ENCODE peak calls at places on chromosomes 3 and 15, in four cellular contexts. One of them, this sample, is unnamed. For H3K4me1, the result is how much of the 10 kb centered on the place peaks cover.

GRCh38 chr3:34301313-34301712 is 502.9 kb downstream of the PDCD6IP start:
- DNase-seq in cardiac muscle cell: no peak
- DNase-seq in endodermal cell: no peak
- DNase-seq in left lung: no peak
- DNase-seq in this sample: no peak

GRCh38 chr3:11195721-11196332 is 41.5 kb downstream of the HRH1 start:
- DNase-seq in left lung: no peak
- DNase-seq in cardiac muscle cell: peak
- DNase-seq in endodermal cell: peak
- DNase-seq in this sample: no peak

GRCh38 chr3:151504606-151505005 is 43.7 kb upstream of the IGSF10 start:
- DNase-seq in cardiac muscle cell: peak
- DNase-seq in left lung: no peak
- DNase-seq in endodermal cell: no peak
- DNase-seq in this sample: no peak

GRCh38 chr15:69224383-69224782 is 63.9 kb downstream of the GLCE start:
- DNase-seq in endodermal cell: no peak
- DNase-seq in cardiac muscle cell: peak
- DNase-seq in left lung: no peak
- DNase-seq in this sample: no peak

GRCh38 chr3:151871639-151872468 is 1.6 kb upstream of the SUCNR1 start:
- DNase-seq in left lung: no peak
- DNase-seq in endodermal cell: no peak
- DNase-seq in cardiac muscle cell: peak
- DNase-seq in this sample: no peak

GRCh38 chr15:100972975-100973350 is 53.8 kb downstream of the LRRK1 start:
- DNase-seq in cardiac muscle cell: peak
- DNase-seq in endodermal cell: peak
- DNase-seq in left lung: no peak
- DNase-seq in this sample: no peak

GRCh38 chr3:112046599-112046998 is 12.1 kb downstream of the TMPRSS7 start:
- DNase-seq in cardiac muscle cell: no peak
- DNase-seq in left lung: no peak
- DNase-seq in endodermal cell: no peak
- DNase-seq in this sample: no peak

GRCh38 chr3:117045143-117045542 is 335.6 kb downstream of the TUSC7 start:
- DNase-seq in left lung: no peak
- DNase-seq in endodermal cell: peak
- DNase-seq in cardiac muscle cell: no peak
- DNase-seq in this sample: peak

GRCh38 chr3:188782725-188783124 is 389.0 kb upstream of the TPRG1 start:
- DNase-seq in left lung: no peak
- DNase-seq in cardiac muscle cell: no peak
- DNase-seq in endodermal cell: no peak
- DNase-seq in this sample: no peak

GRCh38 chr3:27553868-27554540 is 69.8 kb upstream of the SLC4A7 start:
- DNase-seq in endodermal cell: no peak
- DNase-seq in cardiac muscle cell: no peak
- DNase-seq in left lung: no peak
- DNase-seq in this sample: no peak

GRCh38 chr3:36257117-36257516 is 123.2 kb upstream of the STAC start:
- DNase-seq in cardiac muscle cell: no peak
- DNase-seq in endodermal cell: no peak
- DNase-seq in left lung: no peak
- DNase-seq in this sample: no peak

GRCh38 chr3:47404955-47405790 is 24.4 kb downstream of the PTPN23 start:
- DNase-seq in left lung: no peak
- DNase-seq in endodermal cell: no peak
- DNase-seq in cardiac muscle cell: peak
- DNase-seq in this sample: no peak

GRCh38 chr15:75904241-75904631 is 558 bp downstream of the FBXO22 start:
- DNase-seq in left lung: peak
- DNase-seq in cardiac muscle cell: peak
- DNase-seq in endodermal cell: peak
- DNase-seq in this sample: peak

GRCh38 chr15:41661529-41662225 is 1.5 kb downstream of the MGA start:
- DNase-seq in endodermal cell: peak
- DNase-seq in left lung: peak
- DNase-seq in cardiac muscle cell: peak
- DNase-seq in this sample: peak

GRCh38 chr3:124034016-124034808 is 42.3 kb upstream of the ROPN1 start:
- DNase-seq in cardiac muscle cell: peak
- DNase-seq in endodermal cell: peak
- DNase-seq in left lung: no peak
- DNase-seq in this sample: peak

GRCh38 chr15:62904511-62904910 is 138.0 kb upstream of the TPM1 start:
- DNase-seq in endodermal cell: no peak
- DNase-seq in left lung: no peak
- DNase-seq in cardiac muscle cell: no peak
- DNase-seq in this sample: no peak

GRCh38 chr3:174822320-174822719 is 36.8 kb upstream of the NAALADL2 start:
- DNase-seq in cardiac muscle cell: peak
- DNase-seq in left lung: no peak
- DNase-seq in endodermal cell: no peak
- DNase-seq in this sample: no peak

GRCh38 chr3:132661120-132661519 is 991 bp downstream of the UBA5 start:
- DNase-seq in cardiac muscle cell: no peak
- DNase-seq in endodermal cell: no peak
- DNase-seq in left lung: no peak
- DNase-seq in this sample: no peak

GRCh38 chr3:9026320-9027040 is 63.2 kb upstream of the RAD18 start:
- DNase-seq in left lung: no peak
- DNase-seq in cardiac muscle cell: no peak
- DNase-seq in endodermal cell: no peak
- DNase-seq in this sample: no peak

GRCh38 chr3:100210777-100211145 is 50.0 kb upstream of the TBC1D23 start:
- DNase-seq in cardiac muscle cell: peak
- DNase-seq in endodermal cell: no peak
- DNase-seq in left lung: no peak
- DNase-seq in this sample: no peak

GRCh38 chr15:57727031-57727430 is 20.5 kb downstream of the POLR2M start:
- DNase-seq in cardiac muscle cell: no peak
- DNase-seq in left lung: no peak
- DNase-seq in endodermal cell: no peak
- DNase-seq in this sample: no peak

GRCh38 chr15:101020945-101021344 is 101.8 kb downstream of the LRRK1 start:
- DNase-seq in endodermal cell: peak
- DNase-seq in left lung: no peak
- DNase-seq in cardiac muscle cell: no peak
- DNase-seq in this sample: no peak

GRCh38 chr3:13088020-13089006 is 15.1 kb upstream of the IQSEC1 start:
- DNase-seq in cardiac muscle cell: no peak
- DNase-seq in endodermal cell: no peak
- DNase-seq in left lung: no peak
- DNase-seq in this sample: no peak

GRCh38 chr3:46946856-46947544 is 29.5 kb downstream of the CCDC12 start:
- DNase-seq in cardiac muscle cell: no peak
- DNase-seq in left lung: no peak
- DNase-seq in endodermal cell: no peak
- DNase-seq in this sample: peak

GRCh38 chr3:8584661-8585060 is 59.9 kb downstream of the SSUH2 start:
- DNase-seq in cardiac muscle cell: no peak
- DNase-seq in left lung: no peak
- DNase-seq in endodermal cell: no peak
- DNase-seq in this sample: no peak

GRCh38 chr3:188792788-188793187 is 379.0 kb upstream of the TPRG1 start:
- DNase-seq in left lung: no peak
- DNase-seq in endodermal cell: peak
- DNase-seq in cardiac muscle cell: peak
- DNase-seq in this sample: peak

GRCh38 chr3:169581633-169582032 is 81.9 kb downstream of the MECOM start:
- DNase-seq in left lung: no peak
- DNase-seq in cardiac muscle cell: no peak
- DNase-seq in endodermal cell: no peak
- DNase-seq in this sample: no peak

GRCh38 chr3:170054204-170054603 is 16.4 kb downstream of the GPR160 start:
- DNase-seq in cardiac muscle cell: no peak
- DNase-seq in left lung: no peak
- DNase-seq in endodermal cell: no peak
- DNase-seq in this sample: no peak

GRCh38 chr3:195697582-195698324 is 23.0 kb upstream of the MUC20 start:
- DNase-seq in endodermal cell: peak
- DNase-seq in left lung: no peak
- DNase-seq in cardiac muscle cell: peak
- DNase-seq in this sample: no peak

GRCh38 chr15:100711479-100712130 is 109.2 kb downstream of the ASB7 start:
- DNase-seq in cardiac muscle cell: no peak
- DNase-seq in endodermal cell: no peak
- DNase-seq in left lung: no peak
- DNase-seq in this sample: no peak

GRCh38 chr3:95343228-95343627 is 1280.4 kb downstream of the NSUN3 start:
- DNase-seq in left lung: no peak
- DNase-seq in cardiac muscle cell: no peak
- DNase-seq in endodermal cell: no peak
- DNase-seq in this sample: no peak

GRCh38 chr3:36649078-36649477 is 115.3 kb downstream of the DCLK3 start:
- DNase-seq in endodermal cell: no peak
- DNase-seq in cardiac muscle cell: no peak
- DNase-seq in left lung: no peak
- DNase-seq in this sample: no peak

GRCh38 chr3:55879901-55880331 is 392.8 kb upstream of the WNT5A start:
- DNase-seq in cardiac muscle cell: peak
- DNase-seq in left lung: no peak
- DNase-seq in endodermal cell: no peak
- DNase-seq in this sample: no peak

GRCh38 chr15:74613089-74613952 is 2.3 kb upstream of the CLK3 start:
- DNase-seq in cardiac muscle cell: no peak
- DNase-seq in left lung: no peak
- DNase-seq in endodermal cell: no peak
- DNase-seq in this sample: no peak

GRCh38 chr3:121750087-121750415 is 510 bp upstream of the GOLGB1 start:
- DNase-seq in left lung: no peak
- DNase-seq in endodermal cell: no peak
- DNase-seq in cardiac muscle cell: no peak
- DNase-seq in this sample: no peak

GRCh38 chr3:41199866-41200668 is 762 bp downstream of the CTNNB1 start:
- DNase-seq in left lung: peak
- DNase-seq in cardiac muscle cell: peak
- DNase-seq in endodermal cell: peak
- DNase-seq in this sample: no peak

GRCh38 chr3:98827221-98827620 is 64.1 kb downstream of the ST3GAL6 start:
- DNase-seq in endodermal cell: no peak
- DNase-seq in cardiac muscle cell: no peak
- DNase-seq in left lung: no peak
- DNase-seq in this sample: no peak

GRCh38 chr3:98823791-98824190 is 60.7 kb downstream of the ST3GAL6 start:
- DNase-seq in cardiac muscle cell: no peak
- DNase-seq in left lung: no peak
- DNase-seq in endodermal cell: no peak
- DNase-seq in this sample: no peak

GRCh38 chr3:98821072-98821471 is 57.9 kb downstream of the ST3GAL6 start:
- DNase-seq in endodermal cell: no peak
- DNase-seq in cardiac muscle cell: no peak
- DNase-seq in left lung: no peak
- DNase-seq in this sample: no peak

GRCh38 chr3:98826126-98826525 is 63.0 kb downstream of the ST3GAL6 start:
- DNase-seq in cardiac muscle cell: no peak
- DNase-seq in endodermal cell: no peak
- DNase-seq in left lung: no peak
- DNase-seq in this sample: no peak

GRCh38 chr3:98824256-98824655 is 61.1 kb downstream of the ST3GAL6 start:
- DNase-seq in endodermal cell: no peak
- DNase-seq in cardiac muscle cell: peak
- DNase-seq in left lung: no peak
- DNase-seq in this sample: no peak
- TF ChIP-seq CTCF in endodermal cell: no peak
- TF ChIP-seq CTCF in cardiac muscle cell: peak
- TF ChIP-seq CTCF in left lung: no peak
- TF ChIP-seq CTCF in this sample: peak

GRCh38 chr15:35693286-35693685 is 147.3 kb upstream of the DPH6 start:
- DNase-seq in endodermal cell: no peak
- DNase-seq in cardiac muscle cell: peak
- DNase-seq in left lung: no peak
- DNase-seq in this sample: no peak

GRCh38 chr15:35693887-35694286 is 147.9 kb upstream of the DPH6 start:
- DNase-seq in left lung: no peak
- DNase-seq in endodermal cell: no peak
- DNase-seq in cardiac muscle cell: no peak
- DNase-seq in this sample: no peak

GRCh38 chr15:35691176-35691761 is 145.3 kb upstream of the DPH6 start:
- DNase-seq in endodermal cell: no peak
- DNase-seq in left lung: no peak
- DNase-seq in cardiac muscle cell: no peak
- DNase-seq in this sample: no peak

GRCh38 chr15:35690698-35691116 is 144.7 kb upstream of the DPH6 start:
- DNase-seq in left lung: no peak
- DNase-seq in cardiac muscle cell: peak
- DNase-seq in endodermal cell: no peak
- DNase-seq in this sample: no peak

GRCh38 chr15:35692256-35692867 is 146.4 kb upstream of the DPH6 start:
- DNase-seq in left lung: no peak
- DNase-seq in endodermal cell: no peak
- DNase-seq in cardiac muscle cell: peak
- DNase-seq in this sample: no peak
- H3K4me1 ChIP-seq in left lung: under half
- H3K4me1 ChIP-seq in endodermal cell: under half
- H3K4me1 ChIP-seq in cardiac muscle cell: half or more
- H3K4me1 ChIP-seq in this sample: under half

GRCh38 chr15:70876011-70876410 is 16.2 kb downstream of the THAP10 start:
- DNase-seq in endodermal cell: no peak
- DNase-seq in left lung: no peak
- DNase-seq in cardiac muscle cell: no peak
- DNase-seq in this sample: no peak

GRCh38 chr15:70879386-70879785 is 12.8 kb downstream of the THAP10 start:
- DNase-seq in left lung: no peak
- DNase-seq in cardiac muscle cell: peak
- DNase-seq in endodermal cell: no peak
- DNase-seq in this sample: no peak

GRCh38 chr15:70873232-70874054 is 18.8 kb downstream of the THAP10 start:
- DNase-seq in endodermal cell: no peak
- DNase-seq in cardiac muscle cell: no peak
- DNase-seq in left lung: no peak
- DNase-seq in this sample: no peak

GRCh38 chr15:70876683-70877082 is 15.6 kb downstream of the THAP10 start:
- DNase-seq in cardiac muscle cell: no peak
- DNase-seq in left lung: no peak
- DNase-seq in endodermal cell: no peak
- DNase-seq in this sample: no peak

GRCh38 chr15:70875001-70875782 is 17.0 kb downstream of the THAP10 start:
- DNase-seq in cardiac muscle cell: peak
- DNase-seq in endodermal cell: no peak
- DNase-seq in left lung: no peak
- DNase-seq in this sample: no peak
- TF ChIP-seq CTCF in cardiac muscle cell: peak
- TF ChIP-seq CTCF in endodermal cell: peak
- TF ChIP-seq CTCF in left lung: no peak
- TF ChIP-seq CTCF in this sample: peak

GRCh38 chr3:194135516-194135805 is 487 bp upstream of the HES1 start:
- DNase-seq in left lung: no peak
- DNase-seq in endodermal cell: peak
- DNase-seq in cardiac muscle cell: no peak
- DNase-seq in this sample: no peak
- H3K4me1 ChIP-seq in left lung: under half
- H3K4me1 ChIP-seq in endodermal cell: under half
- H3K4me1 ChIP-seq in cardiac muscle cell: under half
- H3K4me1 ChIP-seq in this sample: under half